ENCODE peak calls at places on chromosome 18, in four cellular contexts. D is GM12878, Y is K562, R is SK-N-SH. Z is an unnamed sample.

GRCh38 chr18:45402485-45403056 is 212.7 kb upstream of the SLC14A2 start:
- DNase-seq in Y (no peak), D (no peak), R (no peak), Z (no peak)

GRCh38 chr18:49726564-49726963 is 86.8 kb downstream of the ACAA2 start:
- DNase-seq in Y (no peak), D (no peak), R (no peak), Z (no peak)

GRCh38 chr18:37450434-37451133 is 115.0 kb downstream of the CELF4 start:
- DNase-seq in R (peak), Y (no peak), D (no peak), Z (no peak)

GRCh38 chr18:30359521-30359920 is 683.0 kb downstream of the DSC3 start:
- DNase-seq in R (no peak), Y (no peak), D (no peak), Z (no peak)

GRCh38 chr18:56389190-56389589 is 249.2 kb downstream of the TXNL1 start:
- DNase-seq in R (no peak), D (no peak), Y (no peak), Z (no peak)

GRCh38 chr18:70190529-70190928 is 15.0 kb downstream of the RTTN start:
- DNase-seq in R (no peak), D (no peak), Y (no peak), Z (no peak)

GRCh38 chr18:45761512-45762114 is 37.6 kb downstream of the SLC14A1 start:
- DNase-seq in D (no peak), Y (no peak), R (no peak), Z (no peak)

GRCh38 chr18:67705748-67706147 is 189.2 kb upstream of the DSEL start:
- DNase-seq in Y (no peak), D (no peak), R (no peak), Z (no peak)

GRCh38 chr18:10420561-10421352 is 33.7 kb upstream of the APCDD1 start:
- DNase-seq in R (no peak), D (no peak), Y (no peak), Z (no peak)

GRCh38 chr18:5410582-5410981 is 115.1 kb upstream of the ZBTB14 start:
- DNase-seq in R (no peak), Y (no peak), D (no peak), Z (no peak)

GRCh38 chr18:3400567-3401296 is 49.2 kb upstream of the TGIF1 start:
- DNase-seq in D (no peak), R (no peak), Y (no peak), Z (no peak)

GRCh38 chr18:74745658-74746403 is 148.2 kb downstream of the ZNF407 start:
- DNase-seq in R (peak), Y (peak), D (no peak), Z (peak)

GRCh38 chr18:10051877-10052631 is 138.2 kb downstream of the VAPA start:
- DNase-seq in Y (no peak), R (no peak), D (no peak), Z (peak)

GRCh38 chr18:9539283-9539682 is 64.0 kb downstream of the RALBP1 start:
- DNase-seq in D (no peak), R (no peak), Y (no peak), Z (no peak)

GRCh38 chr18:35786359-35787042 is 186.0 kb upstream of the RMP24 start:
- DNase-seq in D (peak), R (no peak), Y (no peak), Z (no peak)

GRCh38 chr18:14962626-14963025 is 214.7 kb downstream of the ANKRD30B start:
- DNase-seq in D (no peak), Y (no peak), R (no peak), Z (no peak)

GRCh38 chr18:36809590-36810381 is 19.0 kb downstream of the TPGS2 start:
- DNase-seq in D (peak), R (peak), Y (peak), Z (peak)

DNA sequence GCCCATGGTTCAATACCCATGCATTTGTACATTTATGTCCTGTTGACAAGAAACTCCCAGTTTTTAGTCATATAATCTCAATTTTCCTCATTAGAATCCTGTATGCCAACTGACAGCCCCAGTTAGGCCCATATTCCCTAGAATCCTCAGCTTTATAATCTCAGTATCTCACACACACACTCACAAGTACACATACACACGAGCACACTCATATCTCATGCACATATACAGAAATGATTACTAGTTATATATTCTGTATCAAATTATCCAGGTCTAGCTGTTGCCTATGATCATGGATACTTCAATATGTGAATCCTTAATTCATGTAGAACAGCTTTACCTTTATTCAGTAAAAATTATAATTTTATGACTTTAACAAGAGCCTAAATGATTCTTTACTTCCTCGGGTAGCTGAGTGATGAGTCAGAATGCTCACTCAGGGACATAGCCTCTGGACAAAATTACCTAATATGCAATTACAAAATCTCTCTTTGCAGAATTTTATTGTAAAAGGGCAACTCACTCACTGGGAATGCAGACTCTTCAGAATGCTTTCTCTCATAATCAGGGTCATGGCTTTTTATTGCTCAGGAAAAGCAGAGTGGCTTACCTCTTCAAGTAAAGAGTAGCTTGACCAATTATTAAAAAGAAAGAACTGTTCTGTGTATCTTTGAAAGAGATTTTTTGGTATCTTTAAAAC is 193.6 kb upstream of the PIK3C3 start:
- DNase-seq in Y (no peak), D (no peak), R (no peak), Z (no peak)
- TF ChIP-seq NFIC in Y (no peak), D (no peak), R (no peak), Z (no peak)

GRCh38 chr18:61308795-61309393 is 24.3 kb upstream of the CDH20 start:
- DNase-seq in R (no peak), Y (no peak), D (no peak), Z (no peak)
- TF ChIP-seq NFIC in R (no peak), Y (no peak), D (no peak), Z (no peak)

GRCh38 chr18:79274823-79275222 is 120.9 kb upstream of the NFATC1 start:
- DNase-seq in Y (no peak), R (no peak), D (no peak), Z (no peak)

GRCh38 chr18:79272916-79273315 is 122.8 kb upstream of the NFATC1 start:
- DNase-seq in D (no peak), R (no peak), Y (no peak), Z (no peak)

GRCh38 chr18:79278896-79279295 is 116.8 kb upstream of the NFATC1 start:
- DNase-seq in R (no peak), D (no peak), Y (no peak), Z (no peak)

GRCh38 chr18:79275461-79275860 is 120.3 kb upstream of the NFATC1 start:
- DNase-seq in R (no peak), D (no peak), Y (no peak), Z (no peak)

GRCh38 chr18:79275992-79276391 is 119.7 kb upstream of the NFATC1 start:
- DNase-seq in D (peak), Y (no peak), R (no peak), Z (no peak)
- TF ChIP-seq NFIC in D (no peak), Y (no peak), R (no peak), Z (no peak)

GRCh38 chr18:65257157-65257556 is 493.7 kb upstream of the CDH7 start:
- DNase-seq in D (no peak), Y (no peak), R (no peak), Z (no peak)
- TF ChIP-seq NFIC in D (no peak), Y (no peak), R (no peak), Z (no peak)

GRCh38 chr18:24656571-24656971 is 196.1 kb downstream of the HRH4 start:
- DNase-seq in Y (no peak), D (no peak), R (no peak), Z (no peak)
- TF ChIP-seq NFIC in Y (no peak), D (no peak), R (no peak), Z (no peak)

DNA sequence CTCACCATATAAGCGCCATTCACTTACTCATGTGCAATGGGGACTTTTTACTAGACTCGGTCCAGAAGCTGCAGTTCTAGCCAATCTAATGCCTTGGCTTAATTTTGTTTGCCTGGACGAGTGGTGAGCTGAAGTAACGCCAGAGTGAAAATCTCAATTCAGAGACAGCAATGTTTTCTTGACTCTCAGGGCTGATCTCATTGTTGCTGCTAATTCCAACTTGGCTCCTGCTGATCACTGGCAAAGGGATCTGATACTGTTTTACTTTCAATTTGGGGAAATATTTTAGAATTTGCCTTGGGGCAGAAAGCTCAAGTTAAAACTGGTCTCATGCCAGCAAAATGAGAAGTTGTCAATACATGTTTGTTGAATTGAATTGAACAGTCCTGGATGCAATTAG is 906.6 kb upstream of the CDH2 start:
- DNase-seq in D (no peak), Y (no peak), R (no peak), Z (no peak)
- TF ChIP-seq NFIC in D (no peak), Y (no peak), R (no peak), Z (no peak)

Z was measured in HepG2.